ENCODE peak calls at places on chromosomes 16 and 17, in four cellular contexts. One of them, this sample, is unnamed. For H3K36me3, the result is how much of the 10 kb centered on the place peaks cover.

GRCh38 chr16:70706948-70707465 is 21.2 kb upstream of the MTSS2 start:
- DNase-seq in H7: no peak
- DNase-seq in MG63: peak
- DNase-seq in colonic mucosa: no peak
- DNase-seq in this sample: no peak

GRCh38 chr16:1964046-1964505 is 550 bp downstream of the RPS2 start:
- DNase-seq in H7: no peak
- DNase-seq in MG63: no peak
- DNase-seq in colonic mucosa: peak
- DNase-seq in this sample: no peak

GRCh38 chr16:76946879-76947278 is 244.1 kb upstream of the MON1B start:
- DNase-seq in H7: no peak
- DNase-seq in MG63: peak
- DNase-seq in colonic mucosa: no peak
- DNase-seq in this sample: no peak

GRCh38 chr16:87780385-87780989 is 14.7 kb upstream of the KLHDC4 start:
- DNase-seq in H7: no peak
- DNase-seq in MG63: peak
- DNase-seq in colonic mucosa: peak
- DNase-seq in this sample: peak

GRCh38 chr17:27840688-27841087 is 40.4 kb upstream of the NOS2 start:
- DNase-seq in H7: no peak
- DNase-seq in MG63: no peak
- DNase-seq in colonic mucosa: no peak
- DNase-seq in this sample: no peak

GRCh38 chr17:69235338-69236058 is 6.9 kb upstream of the ABCA10 start:
- DNase-seq in H7: peak
- DNase-seq in MG63: peak
- DNase-seq in colonic mucosa: peak
- DNase-seq in this sample: peak

GRCh38 chr17:39527220-39527813 is 66.0 kb downstream of the CDK12 start:
- DNase-seq in H7: peak
- DNase-seq in MG63: no peak
- DNase-seq in colonic mucosa: no peak
- DNase-seq in this sample: no peak

GRCh38 chr17:31392002-31392855 is 754 bp downstream of the RAB11FIP4 start:
- DNase-seq in H7: peak
- DNase-seq in MG63: no peak
- DNase-seq in colonic mucosa: no peak
- DNase-seq in this sample: no peak

GRCh38 chr16:89582614-89583196 is 7.1 kb downstream of the CPNE7 start:
- DNase-seq in H7: no peak
- DNase-seq in MG63: no peak
- DNase-seq in colonic mucosa: no peak
- DNase-seq in this sample: no peak

GRCh38 chr17:6449307-6449706 is 5.1 kb downstream of the PIMREG start:
- DNase-seq in H7: no peak
- DNase-seq in MG63: no peak
- DNase-seq in colonic mucosa: no peak
- DNase-seq in this sample: no peak

GRCh38 chr17:76479515-76480048 is 12.2 kb downstream of the AANAT start:
- DNase-seq in H7: no peak
- DNase-seq in MG63: no peak
- DNase-seq in colonic mucosa: no peak
- DNase-seq in this sample: no peak

GRCh38 chr17:76476736-76477135 is 9.3 kb downstream of the AANAT start:
- DNase-seq in H7: no peak
- DNase-seq in MG63: no peak
- DNase-seq in colonic mucosa: no peak
- DNase-seq in this sample: no peak

GRCh38 chr17:76478097-76478496 is 10.7 kb downstream of the AANAT start:
- DNase-seq in H7: no peak
- DNase-seq in MG63: no peak
- DNase-seq in colonic mucosa: no peak
- DNase-seq in this sample: no peak

GRCh38 chr17:76478730-76479514 is 11.5 kb downstream of the AANAT start:
- DNase-seq in H7: no peak
- DNase-seq in MG63: no peak
- DNase-seq in colonic mucosa: no peak
- DNase-seq in this sample: no peak

GRCh38 chr17:76477576-76477975 is 10.2 kb downstream of the AANAT start:
- DNase-seq in H7: no peak
- DNase-seq in MG63: no peak
- DNase-seq in colonic mucosa: no peak
- DNase-seq in this sample: no peak
- H3K36me3 ChIP-seq in H7: under half
- H3K36me3 ChIP-seq in MG63: under half
- H3K36me3 ChIP-seq in colonic mucosa: under half
- H3K36me3 ChIP-seq in this sample: under half

GRCh38 chr16:68345351-68345810 is 34.6 kb downstream of the PRMT7 start:
- DNase-seq in H7: no peak
- DNase-seq in MG63: no peak
- DNase-seq in colonic mucosa: no peak
- DNase-seq in this sample: no peak
- H3K36me3 ChIP-seq in H7: under half
- H3K36me3 ChIP-seq in MG63: under half
- H3K36me3 ChIP-seq in colonic mucosa: under half
- H3K36me3 ChIP-seq in this sample: under half

DNA sequence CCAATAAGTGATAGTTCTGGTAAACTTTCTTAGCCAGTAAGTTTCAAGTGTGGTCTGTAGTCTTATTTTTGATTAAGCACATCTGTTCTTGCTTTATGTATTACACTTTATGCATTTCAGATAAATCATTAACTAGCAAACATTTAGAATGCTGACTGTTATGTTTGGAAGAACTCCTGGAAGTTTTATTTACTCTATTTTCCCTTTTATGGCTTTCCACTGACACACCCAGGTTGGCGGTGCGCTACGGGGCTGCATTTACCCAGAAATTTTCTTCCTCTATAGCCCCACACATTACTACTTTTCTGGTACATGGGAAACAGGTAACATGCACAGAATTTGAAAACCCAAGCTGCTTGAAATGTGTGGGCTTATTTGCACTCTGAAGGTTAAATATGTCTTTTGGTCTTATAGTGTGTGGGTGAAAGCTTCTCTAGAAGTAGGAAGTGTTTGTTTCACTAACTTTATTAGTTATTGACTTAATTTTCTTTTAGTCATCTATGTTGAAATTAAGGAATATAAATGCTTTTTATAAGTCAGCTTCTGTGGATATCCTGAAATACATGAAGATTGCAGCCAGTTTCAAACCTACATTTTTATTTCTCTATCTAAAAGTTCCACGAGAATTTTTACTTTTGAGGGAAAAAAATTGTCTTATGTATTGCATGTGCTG is 203.7 kb downstream of the PHKB start:
- DNase-seq in H7: no peak
- DNase-seq in MG63: no peak
- DNase-seq in colonic mucosa: peak
- DNase-seq in this sample: peak
- H3K36me3 ChIP-seq in H7: under half
- H3K36me3 ChIP-seq in MG63: under half
- H3K36me3 ChIP-seq in colonic mucosa: under half
- H3K36me3 ChIP-seq in this sample: under half

DNA sequence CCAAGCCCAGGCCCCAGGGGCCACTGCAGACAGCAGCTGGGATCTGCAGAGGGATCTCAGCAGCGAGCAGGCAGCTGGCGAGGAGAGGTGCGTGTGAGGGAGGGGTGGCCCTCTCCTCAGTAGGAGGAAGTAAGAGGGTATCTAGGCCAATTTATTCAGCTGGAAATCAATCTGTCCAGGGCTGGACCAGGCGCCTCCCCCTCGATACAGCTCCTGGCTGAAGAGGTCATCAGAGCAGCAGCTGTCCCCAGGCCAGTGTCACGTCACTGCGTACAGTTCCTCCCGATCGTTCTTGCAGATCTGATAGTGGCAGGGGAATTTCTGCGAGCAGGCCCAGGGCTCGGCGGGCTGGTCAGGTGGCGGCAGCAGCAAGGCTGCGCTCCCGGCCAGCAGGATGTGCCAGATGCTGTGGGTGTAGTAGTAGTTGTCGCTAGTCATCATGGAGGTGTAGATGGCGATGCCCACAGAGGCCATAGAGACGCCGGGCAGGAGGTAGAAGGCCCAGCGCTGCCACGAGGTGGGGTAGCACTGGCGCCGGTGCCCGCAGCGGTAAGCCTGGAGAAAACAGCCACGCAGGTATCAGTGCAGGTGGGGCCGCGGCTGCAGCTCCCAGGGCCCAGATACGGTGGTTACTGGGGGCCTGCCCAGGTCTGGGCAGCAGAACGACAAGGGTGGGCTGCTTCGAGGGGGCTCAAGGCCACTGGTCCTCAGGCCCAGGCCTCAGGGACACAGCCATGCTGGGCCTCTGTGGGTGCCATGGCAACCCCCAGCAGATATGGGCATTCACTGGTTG is 1.6 kb upstream of the MRPL28 start:
- DNase-seq in H7: no peak
- DNase-seq in MG63: no peak
- DNase-seq in colonic mucosa: no peak
- DNase-seq in this sample: no peak
- H3K36me3 ChIP-seq in H7: under half
- H3K36me3 ChIP-seq in MG63: under half
- H3K36me3 ChIP-seq in colonic mucosa: under half
- H3K36me3 ChIP-seq in this sample: under half

DNA sequence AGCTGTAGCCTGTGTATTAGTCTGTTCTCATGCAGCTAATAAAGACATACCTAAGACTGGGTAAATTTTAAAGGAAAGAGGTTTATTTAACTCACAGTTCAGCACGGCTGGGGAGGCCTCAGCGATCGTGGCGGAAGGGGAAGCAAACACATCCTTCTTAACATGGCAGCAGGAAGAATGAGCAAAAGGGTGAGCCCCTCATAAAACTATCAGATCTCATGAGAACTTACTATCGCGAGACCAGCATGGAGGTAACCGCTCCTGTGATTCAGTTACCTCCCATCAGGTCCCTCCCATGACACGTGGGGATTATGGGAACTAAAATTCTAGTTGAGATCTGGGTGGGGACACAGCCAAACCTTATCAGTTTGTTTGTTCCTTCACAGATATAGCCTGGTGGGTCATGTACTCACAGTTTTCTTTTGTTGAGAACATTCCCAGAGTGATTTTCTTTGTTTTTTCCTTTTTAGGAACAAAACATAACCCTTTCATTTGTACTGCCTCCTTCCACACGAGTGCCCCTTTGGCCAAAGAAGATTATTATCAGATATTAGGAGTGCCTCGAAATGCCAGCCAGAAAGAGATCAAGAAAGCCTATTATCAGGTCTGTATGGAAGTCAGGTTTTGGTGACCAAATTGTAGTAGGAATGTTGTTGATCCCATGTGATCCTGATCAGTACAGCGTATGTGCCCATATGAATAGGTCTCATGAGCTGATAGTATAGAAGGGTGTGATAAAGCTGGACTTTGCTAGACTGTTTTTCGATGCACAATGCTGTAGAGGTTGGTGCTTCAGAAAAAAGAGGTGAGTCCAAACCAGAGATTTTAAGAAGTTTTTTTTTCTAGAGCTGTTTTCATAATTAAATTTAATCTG is 8.5 kb downstream of the DNAJA3 start:
- DNase-seq in H7: no peak
- DNase-seq in MG63: no peak
- DNase-seq in colonic mucosa: no peak
- DNase-seq in this sample: no peak
- H3K36me3 ChIP-seq in H7: under half
- H3K36me3 ChIP-seq in MG63: half or more
- H3K36me3 ChIP-seq in colonic mucosa: under half
- H3K36me3 ChIP-seq in this sample: under half

GRCh38 chr17:50697663-50698272 is 9.9 kb downstream of the ANKRD40 start:
- DNase-seq in H7: no peak
- DNase-seq in MG63: no peak
- DNase-seq in colonic mucosa: no peak
- DNase-seq in this sample: no peak
- H3K36me3 ChIP-seq in H7: under half
- H3K36me3 ChIP-seq in MG63: half or more
- H3K36me3 ChIP-seq in colonic mucosa: under half
- H3K36me3 ChIP-seq in this sample: under half

GRCh38 chr17:76399175-76400172 is 15.1 kb downstream of the SPHK1 start:
- DNase-seq in H7: no peak
- DNase-seq in MG63: no peak
- DNase-seq in colonic mucosa: no peak
- DNase-seq in this sample: no peak
- H3K36me3 ChIP-seq in H7: half or more
- H3K36me3 ChIP-seq in MG63: half or more
- H3K36me3 ChIP-seq in colonic mucosa: under half
- H3K36me3 ChIP-seq in this sample: under half

DNA sequence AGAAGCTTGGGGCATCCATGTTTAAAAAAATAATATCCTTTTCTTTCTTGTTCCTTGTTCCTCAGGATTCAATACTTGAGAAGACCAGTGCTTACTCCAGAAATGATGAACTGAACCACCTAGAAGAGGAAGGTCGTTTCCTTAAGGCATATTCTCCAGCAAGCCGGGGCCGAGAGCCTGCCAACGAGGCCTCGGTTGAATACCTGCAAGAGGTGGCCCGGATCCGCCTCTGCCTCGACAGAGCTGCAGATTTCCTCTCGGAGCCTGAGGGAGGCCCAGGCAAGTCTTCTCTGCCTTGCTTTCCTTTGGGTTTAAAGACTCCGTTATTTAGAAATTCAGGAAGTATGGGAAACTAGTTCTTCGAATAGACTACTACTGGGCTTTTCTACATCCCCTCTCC is 42.5 kb upstream of the ENDOV start:
- DNase-seq in H7: no peak
- DNase-seq in MG63: no peak
- DNase-seq in colonic mucosa: no peak
- DNase-seq in this sample: no peak
- H3K36me3 ChIP-seq in H7: under half
- H3K36me3 ChIP-seq in MG63: half or more
- H3K36me3 ChIP-seq in colonic mucosa: under half
- H3K36me3 ChIP-seq in this sample: under half